ENCODE peak calls at places on chromosomes 6 and 20, in seven cellular contexts. One of them, this sample, is unnamed.

GRCh38 chr20:50273601-50274491 is 83.2 kb downstream of the CEBPB start:
- DNase-seq in AG08395: no peak
- DNase-seq in BJ: no peak
- DNase-seq in pancreas: no peak
- DNase-seq in T1000: no peak
- DNase-seq in GM23338: no peak
- DNase-seq in cardiac fibroblast: no peak
- DNase-seq in this sample: no peak

GRCh38 chr6:80725156-80725930 is 618.9 kb downstream of the BCKDHB start:
- DNase-seq in pancreas: no peak
- DNase-seq in AG08395: peak
- DNase-seq in BJ: peak
- DNase-seq in GM23338: no peak
- DNase-seq in cardiac fibroblast: no peak
- DNase-seq in T1000: no peak
- DNase-seq in this sample: peak

GRCh38 chr20:47568019-47568418 is 66.3 kb downstream of the NCOA3 start:
- DNase-seq in T1000: no peak
- DNase-seq in pancreas: no peak
- DNase-seq in AG08395: peak
- DNase-seq in cardiac fibroblast: peak
- DNase-seq in BJ: no peak
- DNase-seq in GM23338: no peak
- DNase-seq in this sample: peak

GRCh38 chr6:137518584-137518983 is 24.4 kb upstream of the OLIG3 start:
- DNase-seq in AG08395: no peak
- DNase-seq in cardiac fibroblast: no peak
- DNase-seq in T1000: no peak
- DNase-seq in pancreas: no peak
- DNase-seq in GM23338: peak
- DNase-seq in BJ: no peak
- DNase-seq in this sample: no peak

GRCh38 chr20:37275125-37275524 is 13.5 kb upstream of the GHRH start:
- DNase-seq in BJ: no peak
- DNase-seq in pancreas: no peak
- DNase-seq in AG08395: no peak
- DNase-seq in cardiac fibroblast: no peak
- DNase-seq in GM23338: no peak
- DNase-seq in T1000: no peak
- DNase-seq in this sample: no peak

GRCh38 chr6:80165143-80165542 is 58.7 kb downstream of the BCKDHB start:
- DNase-seq in AG08395: no peak
- DNase-seq in pancreas: no peak
- DNase-seq in GM23338: no peak
- DNase-seq in BJ: no peak
- DNase-seq in cardiac fibroblast: peak
- DNase-seq in T1000: no peak
- DNase-seq in this sample: no peak

GRCh38 chr6:26222587-26222986 is 135.4 kb downstream of the HFE start:
- DNase-seq in pancreas: no peak
- DNase-seq in GM23338: no peak
- DNase-seq in T1000: no peak
- DNase-seq in BJ: no peak
- DNase-seq in AG08395: no peak
- DNase-seq in cardiac fibroblast: no peak
- DNase-seq in this sample: no peak

GRCh38 chr6:3844097-3844463 is 5.1 kb upstream of the FAM50B start:
- DNase-seq in pancreas: no peak
- DNase-seq in cardiac fibroblast: peak
- DNase-seq in GM23338: no peak
- DNase-seq in AG08395: peak
- DNase-seq in T1000: no peak
- DNase-seq in BJ: peak
- DNase-seq in this sample: peak

GRCh38 chr6:51352506-51353029 is 533.9 kb downstream of the TFAP2B start:
- DNase-seq in cardiac fibroblast: no peak
- DNase-seq in GM23338: no peak
- DNase-seq in BJ: no peak
- DNase-seq in pancreas: no peak
- DNase-seq in AG08395: no peak
- DNase-seq in T1000: no peak
- DNase-seq in this sample: no peak

GRCh38 chr6:63307581-63308246 is 12.1 kb downstream of the LGSN start:
- DNase-seq in BJ: no peak
- DNase-seq in T1000: no peak
- DNase-seq in pancreas: no peak
- DNase-seq in GM23338: peak
- DNase-seq in cardiac fibroblast: peak
- DNase-seq in AG08395: peak
- DNase-seq in this sample: peak

GRCh38 chr20:50663095-50663821 is 28.1 kb downstream of the RIPOR3 start:
- DNase-seq in pancreas: peak
- DNase-seq in T1000: no peak
- DNase-seq in AG08395: no peak
- DNase-seq in GM23338: peak
- DNase-seq in cardiac fibroblast: no peak
- DNase-seq in BJ: no peak
- DNase-seq in this sample: no peak

GRCh38 chr6:8558953-8559352 is 123.6 kb upstream of the SLC35B3 start:
- DNase-seq in T1000: no peak
- DNase-seq in pancreas: no peak
- DNase-seq in BJ: no peak
- DNase-seq in cardiac fibroblast: no peak
- DNase-seq in AG08395: no peak
- DNase-seq in GM23338: no peak
- DNase-seq in this sample: no peak

GRCh38 chr6:142193621-142194020 is 46.6 kb downstream of the VTA1 start:
- DNase-seq in T1000: no peak
- DNase-seq in GM23338: no peak
- DNase-seq in pancreas: no peak
- DNase-seq in AG08395: no peak
- DNase-seq in BJ: no peak
- DNase-seq in cardiac fibroblast: no peak
- DNase-seq in this sample: no peak

GRCh38 chr20:13037727-13038126 is 29.0 kb downstream of the SPTLC3 start:
- DNase-seq in BJ: no peak
- DNase-seq in cardiac fibroblast: peak
- DNase-seq in AG08395: peak
- DNase-seq in pancreas: no peak
- DNase-seq in T1000: no peak
- DNase-seq in GM23338: no peak
- DNase-seq in this sample: peak

GRCh38 chr6:144063744-144064401 is 31.5 kb downstream of the SF3B5 start:
- DNase-seq in pancreas: peak
- DNase-seq in GM23338: peak
- DNase-seq in AG08395: peak
- DNase-seq in cardiac fibroblast: peak
- DNase-seq in T1000: peak
- DNase-seq in BJ: no peak
- DNase-seq in this sample: peak

GRCh38 chr6:40584741-40585140 is 2.4 kb downstream of the LRFN2 start:
- DNase-seq in AG08395: no peak
- DNase-seq in GM23338: no peak
- DNase-seq in BJ: no peak
- DNase-seq in pancreas: no peak
- DNase-seq in cardiac fibroblast: no peak
- DNase-seq in T1000: no peak
- DNase-seq in this sample: no peak

GRCh38 chr6:56742122-56742791 is 99.6 kb upstream of the DST start:
- DNase-seq in T1000: no peak
- DNase-seq in AG08395: no peak
- DNase-seq in GM23338: no peak
- DNase-seq in BJ: no peak
- DNase-seq in pancreas: no peak
- DNase-seq in cardiac fibroblast: peak
- DNase-seq in this sample: no peak

GRCh38 chr6:78836610-78837009 is 30.7 kb upstream of the IRAK1BP1 start:
- DNase-seq in cardiac fibroblast: no peak
- DNase-seq in GM23338: no peak
- DNase-seq in BJ: no peak
- DNase-seq in pancreas: no peak
- DNase-seq in T1000: no peak
- DNase-seq in AG08395: no peak
- DNase-seq in this sample: no peak

GRCh38 chr6:20943036-20943627 is 408.9 kb downstream of the CDKAL1 start:
- DNase-seq in pancreas: no peak
- DNase-seq in T1000: no peak
- DNase-seq in cardiac fibroblast: no peak
- DNase-seq in GM23338: no peak
- DNase-seq in AG08395: no peak
- DNase-seq in BJ: no peak
- DNase-seq in this sample: no peak

GRCh38 chr20:6008254-6008653 is 45.6 kb downstream of the LRRN4 start:
- DNase-seq in AG08395: peak
- DNase-seq in cardiac fibroblast: peak
- DNase-seq in GM23338: no peak
- DNase-seq in BJ: peak
- DNase-seq in pancreas: peak
- DNase-seq in T1000: no peak
- DNase-seq in this sample: peak

GRCh38 chr20:44054118-44054517 is 132.9 kb downstream of the JPH2 start:
- DNase-seq in cardiac fibroblast: no peak
- DNase-seq in GM23338: no peak
- DNase-seq in T1000: no peak
- DNase-seq in pancreas: no peak
- DNase-seq in AG08395: no peak
- DNase-seq in BJ: no peak
- DNase-seq in this sample: no peak

GRCh38 chr6:51350308-51350904 is 531.7 kb downstream of the TFAP2B start:
- DNase-seq in AG08395: no peak
- DNase-seq in BJ: no peak
- DNase-seq in T1000: no peak
- DNase-seq in cardiac fibroblast: peak
- DNase-seq in pancreas: no peak
- DNase-seq in GM23338: peak
- DNase-seq in this sample: peak

GRCh38 chr6:79180082-79180481 is 54.4 kb downstream of the HMGN3 start:
- DNase-seq in BJ: no peak
- DNase-seq in T1000: no peak
- DNase-seq in cardiac fibroblast: no peak
- DNase-seq in pancreas: no peak
- DNase-seq in AG08395: no peak
- DNase-seq in GM23338: no peak
- DNase-seq in this sample: no peak

GRCh38 chr6:45543298-45544235 is 165.8 kb upstream of the SUPT3H start:
- DNase-seq in T1000: no peak
- DNase-seq in GM23338: no peak
- DNase-seq in pancreas: no peak
- DNase-seq in AG08395: no peak
- DNase-seq in BJ: no peak
- DNase-seq in cardiac fibroblast: peak
- DNase-seq in this sample: no peak

GRCh38 chr6:140050232-140050995 is 676.0 kb upstream of the CITED2 start:
- DNase-seq in BJ: no peak
- DNase-seq in pancreas: no peak
- DNase-seq in T1000: no peak
- DNase-seq in cardiac fibroblast: peak
- DNase-seq in GM23338: peak
- DNase-seq in AG08395: no peak
- DNase-seq in this sample: no peak

GRCh38 chr6:8859501-8859900 is 424.2 kb upstream of the SLC35B3 start:
- DNase-seq in GM23338: no peak
- DNase-seq in T1000: no peak
- DNase-seq in AG08395: no peak
- DNase-seq in cardiac fibroblast: no peak
- DNase-seq in BJ: no peak
- DNase-seq in pancreas: no peak
- DNase-seq in this sample: no peak

GRCh38 chr6:137117605-137118004 is 55.8 kb downstream of the IL22RA2 start:
- DNase-seq in AG08395: no peak
- DNase-seq in GM23338: no peak
- DNase-seq in pancreas: no peak
- DNase-seq in BJ: no peak
- DNase-seq in cardiac fibroblast: no peak
- DNase-seq in T1000: no peak
- DNase-seq in this sample: no peak

GRCh38 chr6:131134950-131135243 is 370 bp upstream of the AKAP7 start:
- DNase-seq in pancreas: no peak
- DNase-seq in GM23338: no peak
- DNase-seq in BJ: no peak
- DNase-seq in AG08395: no peak
- DNase-seq in T1000: no peak
- DNase-seq in cardiac fibroblast: no peak
- DNase-seq in this sample: no peak

GRCh38 chr20:62795023-62795761 is 1.1 kb upstream of the MRGBP start:
- DNase-seq in GM23338: peak
- DNase-seq in pancreas: peak
- DNase-seq in BJ: no peak
- DNase-seq in T1000: no peak
- DNase-seq in AG08395: no peak
- DNase-seq in cardiac fibroblast: peak
- DNase-seq in this sample: no peak

GRCh38 chr6:101296184-101296583 is 97.3 kb upstream of the GRIK2 start:
- DNase-seq in GM23338: no peak
- DNase-seq in BJ: peak
- DNase-seq in AG08395: peak
- DNase-seq in T1000: no peak
- DNase-seq in cardiac fibroblast: peak
- DNase-seq in pancreas: no peak
- DNase-seq in this sample: peak